ENCODE peak calls at places on chromosomes 7 and 10, in four cellular contexts. J is WTC11, X is K562, T is HepG2. E is an unnamed sample.

GRCh38 chr7:69596723-69597277 is 1.5 kb upstream of the AUTS2 start:
- DNase-seq in J (no peak), X (no peak), T (no peak), E (no peak)

GRCh38 chr10:86599729-86600128 is 54.6 kb upstream of the OPN4 start:
- DNase-seq in J (peak), X (no peak), T (no peak), E (no peak)

GRCh38 chr7:69893915-69894314 is 295.6 kb downstream of the AUTS2 start:
- DNase-seq in J (no peak), X (no peak), T (no peak), E (no peak)

GRCh38 chr10:18650618-18651017 is 769 bp downstream of the NSUN6 start:
- DNase-seq in J (no peak), X (no peak), T (no peak), E (no peak)

GRCh38 chr10:103153765-103154197 is 39.3 kb downstream of the NT5C2 start:
- DNase-seq in J (no peak), X (no peak), T (peak), E (no peak)

GRCh38 chr7:139669106-139670061 is 108.4 kb downstream of the HIPK2 start:
- DNase-seq in J (no peak), X (no peak), T (no peak), E (no peak)

GRCh38 chr10:86348321-86349210 is 18.0 kb downstream of the GRID1 start:
- DNase-seq in J (no peak), X (peak), T (peak), E (no peak)

GRCh38 chr7:28419717-28420116 is 7.4 kb downstream of the CREB5 start:
- DNase-seq in J (no peak), X (no peak), T (no peak), E (no peak)

GRCh38 chr7:29457565-29457971 is 106.1 kb upstream of the PRR15 start:
- DNase-seq in J (no peak), X (no peak), T (no peak), E (no peak)

GRCh38 chr7:42454006-42454405 is 217.0 kb upstream of the GLI3 start:
- DNase-seq in J (no peak), X (no peak), T (no peak), E (no peak)

GRCh38 chr7:158249692-158250091 is 337.9 kb downstream of the PTPRN2 start:
- DNase-seq in J (no peak), X (no peak), T (no peak), E (no peak)

GRCh38 chr10:13158401-13158800 is 3.0 kb upstream of the MCM10 start:
- DNase-seq in J (no peak), X (no peak), T (no peak), E (no peak)

DNA sequence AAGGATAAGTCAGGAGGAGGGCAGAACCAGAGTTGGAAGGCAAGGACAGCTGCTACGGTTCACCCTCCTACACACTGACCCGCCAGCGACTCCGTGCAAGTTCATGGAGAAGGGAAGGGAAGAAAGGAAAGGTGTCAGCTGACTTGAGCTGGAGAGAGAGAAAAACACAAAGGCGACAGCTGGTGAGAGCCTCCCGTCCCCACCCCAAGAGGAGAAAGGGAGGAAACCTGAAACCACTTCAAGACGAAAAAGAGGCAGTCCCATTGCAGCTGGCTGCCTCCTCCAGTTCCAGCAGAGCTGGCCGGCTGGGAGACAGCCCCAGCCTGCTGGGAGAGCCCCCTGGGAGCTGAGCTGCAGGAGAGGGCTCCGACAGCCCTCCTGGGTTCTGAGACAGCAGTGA is 75.2 kb downstream of the PARD3 start:
- DNase-seq in J (peak), X (no peak), T (no peak), E (peak)
- TF ChIP-seq ELF4 in J (no peak), X (no peak), T (no peak), E (no peak)

GRCh38 chr7:108003591-108003935 is 602 bp upstream of the LAMB1 start:
- DNase-seq in J (no peak), X (no peak), T (no peak), E (no peak)
- TF ChIP-seq ELF4 in J (no peak), X (no peak), T (no peak), E (no peak)

GRCh38 chr10:112071596-112072133 is 111.9 kb downstream of the GPAM start:
- DNase-seq in J (no peak), X (no peak), T (no peak), E (no peak)
- TF ChIP-seq ELF4 in J (no peak), X (no peak), T (no peak), E (no peak)

DNA sequence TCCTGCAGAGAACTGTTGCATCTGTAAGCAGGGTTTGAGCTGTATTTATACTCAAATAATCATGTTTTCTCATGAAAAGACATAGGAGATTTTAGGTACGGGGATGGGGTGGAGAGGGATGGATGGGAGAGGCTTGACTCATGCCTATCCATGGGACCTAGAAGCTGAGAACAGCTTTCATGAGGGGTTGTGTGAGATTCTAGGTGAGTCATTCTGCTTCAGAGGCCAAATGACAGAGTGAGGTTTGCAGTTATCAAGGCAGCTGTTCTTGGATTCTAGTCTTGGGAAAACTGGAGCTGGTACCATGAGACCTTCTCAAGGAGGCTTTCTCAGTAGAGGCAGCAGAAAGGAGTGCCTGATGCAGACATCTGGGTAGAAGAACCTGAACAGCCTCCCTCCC is 746.9 kb downstream of the TYW1 start:
- DNase-seq in J (no peak), X (no peak), T (no peak), E (no peak)
- TF ChIP-seq ELF4 in J (no peak), X (no peak), T (no peak), E (no peak)

DNA sequence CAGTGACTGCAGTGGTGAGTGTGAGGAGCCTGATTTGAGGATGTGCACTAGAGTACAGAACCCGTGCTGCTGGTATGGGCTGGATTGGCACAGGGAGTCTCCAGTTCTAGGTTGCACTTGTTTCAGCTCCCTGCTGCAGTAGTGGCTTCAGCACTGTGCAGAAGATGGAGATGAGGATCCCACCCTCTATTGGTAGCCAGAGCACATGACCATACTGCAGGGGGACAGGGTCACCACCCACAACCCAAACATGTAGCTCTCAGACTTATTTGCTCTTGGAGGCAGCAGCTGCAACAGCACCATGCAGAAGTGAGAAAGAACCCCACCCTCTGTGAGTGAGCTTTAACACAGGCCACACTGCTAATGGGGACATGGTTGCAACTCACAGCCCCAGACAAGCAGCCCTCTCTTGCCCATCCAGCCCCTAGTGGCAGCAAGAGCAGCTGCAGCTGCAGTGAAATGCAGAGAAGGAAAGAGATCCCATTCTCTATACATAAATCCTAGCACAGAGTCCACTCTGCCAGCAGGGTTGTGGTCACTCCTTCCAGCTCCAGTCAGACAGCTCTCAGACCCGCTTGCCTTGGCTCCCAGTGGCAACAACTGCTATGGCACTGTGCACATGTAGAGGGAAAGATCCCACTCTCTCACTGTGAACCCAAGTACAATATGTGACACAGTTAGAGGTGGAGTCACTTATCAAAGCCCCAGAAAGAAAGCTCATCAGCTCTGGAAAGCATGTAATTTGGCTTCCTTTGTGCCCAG is 51.4 kb upstream of the SCIN start:
- DNase-seq in J (peak), X (peak), T (peak), E (peak)
- TF ChIP-seq ELF4 in J (no peak), X (no peak), T (no peak), E (no peak)

GRCh38 chr7:17021205-17021604 is 139.4 kb upstream of the AGR3 start:
- DNase-seq in J (no peak), X (no peak), T (peak), E (no peak)
- TF ChIP-seq ELF4 in J (no peak), X (no peak), T (no peak), E (no peak)

GRCh38 chr7:102433319-102434038 is at the start of gene ORAI2:
- DNase-seq in J (peak), X (peak), T (no peak), E (peak)
- TF ChIP-seq ELF4 in J (no peak), X (no peak), T (no peak), E (no peak)

DNA sequence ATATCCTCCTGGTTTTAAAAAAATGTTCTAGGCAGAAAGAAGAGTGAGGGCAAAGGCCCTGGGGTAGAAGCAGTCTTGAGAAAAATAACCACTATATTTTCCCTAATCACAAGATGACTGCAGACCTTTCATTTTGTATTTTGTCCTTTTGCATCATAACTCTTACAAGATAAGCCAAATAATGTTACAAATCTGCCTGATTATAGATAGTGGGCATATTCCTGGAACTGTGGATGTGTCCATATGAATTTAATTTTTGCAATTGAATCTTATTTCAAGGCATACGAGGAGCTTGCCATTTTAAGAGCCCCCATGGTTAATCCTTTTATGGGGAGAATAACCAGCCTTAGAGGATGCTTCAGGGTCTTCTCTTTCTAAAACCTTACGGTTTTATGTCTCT is 102.7 kb downstream of the ADRA2A start:
- DNase-seq in J (no peak), X (no peak), T (no peak), E (no peak)
- TF ChIP-seq ELF4 in J (no peak), X (no peak), T (no peak), E (no peak)

DNA sequence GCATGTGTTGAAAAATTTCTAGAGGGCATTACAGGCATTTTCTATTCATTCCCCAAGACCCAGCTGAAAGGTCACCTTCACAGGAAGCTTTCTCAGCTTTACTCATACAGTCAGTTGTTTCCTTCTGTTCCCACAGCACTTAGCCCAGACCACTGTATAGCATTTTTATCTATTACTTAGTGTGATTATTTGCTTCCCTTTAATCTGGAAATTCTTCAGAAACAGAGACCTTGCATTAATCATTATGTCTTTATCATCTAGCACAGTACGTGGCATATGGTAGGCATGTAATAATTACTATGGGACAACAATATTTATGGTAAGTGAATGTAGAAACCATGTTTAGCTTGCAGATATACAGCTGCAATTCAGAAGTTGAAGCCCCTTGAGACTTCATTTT is 38.2 kb upstream of the CDK6 start:
- DNase-seq in J (no peak), X (no peak), T (no peak), E (no peak)
- TF ChIP-seq ELF4 in J (no peak), X (no peak), T (no peak), E (no peak)